ENCODE peak calls at places on chromosomes 6 and 20, in five cellular contexts. One of them, this sample, is unnamed.

GRCh38 chr6:79413562-79414002 is 123.6 kb downstream of the LCA5 start:
- DNase-seq in effector memory CD4-positive, alpha-beta T cell: no peak
- DNase-seq in fibroblast of lung: peak; percentile 85
- DNase-seq in lower lobe of right lung: no peak
- DNase-seq in GM12878: no peak
- DNase-seq in this sample: no peak

GRCh38 chr6:117531346-117531745 is 48.9 kb downstream of the DCBLD1 start:
- DNase-seq in lower lobe of right lung: no peak
- DNase-seq in effector memory CD4-positive, alpha-beta T cell: no peak
- DNase-seq in fibroblast of lung: no peak
- DNase-seq in GM12878: no peak
- DNase-seq in this sample: no peak

GRCh38 chr6:130676077-130676772 is 151.0 kb upstream of the SMLR1 start:
- DNase-seq in GM12878: no peak
- DNase-seq in fibroblast of lung: peak; percentile 25
- DNase-seq in effector memory CD4-positive, alpha-beta T cell: no peak
- DNase-seq in lower lobe of right lung: no peak
- DNase-seq in this sample: peak; percentile 28

GRCh38 chr6:46113370-46113769 is 16.4 kb upstream of the ENPP4 start:
- DNase-seq in lower lobe of right lung: no peak
- DNase-seq in effector memory CD4-positive, alpha-beta T cell: no peak
- DNase-seq in GM12878: no peak
- DNase-seq in fibroblast of lung: no peak
- DNase-seq in this sample: peak; percentile 17

GRCh38 chr6:110951986-110952794 is 6.3 kb upstream of the GTF3C6 start:
- DNase-seq in effector memory CD4-positive, alpha-beta T cell: no peak
- DNase-seq in GM12878: no peak
- DNase-seq in fibroblast of lung: peak; percentile 73
- DNase-seq in lower lobe of right lung: no peak
- DNase-seq in this sample: no peak

GRCh38 chr6:136309729-136310311 is 20.2 kb upstream of the BCLAF1 start:
- DNase-seq in fibroblast of lung: no peak
- DNase-seq in GM12878: no peak
- DNase-seq in lower lobe of right lung: no peak
- DNase-seq in effector memory CD4-positive, alpha-beta T cell: no peak
- DNase-seq in this sample: no peak

GRCh38 chr6:7642784-7643183 is 52.8 kb downstream of the SNRNP48 start:
- DNase-seq in lower lobe of right lung: no peak
- DNase-seq in fibroblast of lung: no peak
- DNase-seq in GM12878: no peak
- DNase-seq in effector memory CD4-positive, alpha-beta T cell: no peak
- DNase-seq in this sample: no peak

GRCh38 chr6:20473518-20473917 is 60.7 kb upstream of the CDKAL1 start:
- DNase-seq in fibroblast of lung: no peak
- DNase-seq in lower lobe of right lung: no peak
- DNase-seq in effector memory CD4-positive, alpha-beta T cell: no peak
- DNase-seq in GM12878: no peak
- DNase-seq in this sample: no peak

GRCh38 chr6:117072134-117072533 is 193.2 kb upstream of the VGLL2 start:
- DNase-seq in effector memory CD4-positive, alpha-beta T cell: no peak
- DNase-seq in GM12878: no peak
- DNase-seq in fibroblast of lung: no peak
- DNase-seq in lower lobe of right lung: no peak
- DNase-seq in this sample: no peak

GRCh38 chr6:18477301-18477941 is 90.3 kb downstream of the RNF144B start:
- DNase-seq in GM12878: no peak
- DNase-seq in fibroblast of lung: no peak
- DNase-seq in effector memory CD4-positive, alpha-beta T cell: no peak
- DNase-seq in lower lobe of right lung: no peak
- DNase-seq in this sample: no peak

GRCh38 chr6:107957909-107958688 is at the start of gene SEC63:
- DNase-seq in GM12878: peak; percentile 87
- DNase-seq in fibroblast of lung: peak; percentile 96
- DNase-seq in lower lobe of right lung: peak; percentile 98
- DNase-seq in effector memory CD4-positive, alpha-beta T cell: peak; percentile 95
- DNase-seq in this sample: peak; percentile 98

GRCh38 chr6:20604159-20604558 is 69.9 kb downstream of the CDKAL1 start:
- DNase-seq in effector memory CD4-positive, alpha-beta T cell: no peak
- DNase-seq in GM12878: no peak
- DNase-seq in fibroblast of lung: no peak
- DNase-seq in lower lobe of right lung: no peak
- DNase-seq in this sample: no peak

GRCh38 chr6:3518356-3518841 is 61.5 kb upstream of the SLC22A23 start:
- DNase-seq in lower lobe of right lung: no peak
- DNase-seq in fibroblast of lung: peak; percentile 74
- DNase-seq in GM12878: no peak
- DNase-seq in effector memory CD4-positive, alpha-beta T cell: no peak
- DNase-seq in this sample: no peak

GRCh38 chr6:107108201-107108890 is 7.0 kb downstream of the BEND3 start:
- DNase-seq in fibroblast of lung: no peak
- DNase-seq in GM12878: no peak
- DNase-seq in effector memory CD4-positive, alpha-beta T cell: no peak
- DNase-seq in lower lobe of right lung: no peak
- DNase-seq in this sample: no peak

GRCh38 chr6:44545224-44545623 is 157.7 kb downstream of the CDC5L start:
- DNase-seq in GM12878: no peak
- DNase-seq in lower lobe of right lung: no peak
- DNase-seq in effector memory CD4-positive, alpha-beta T cell: no peak
- DNase-seq in fibroblast of lung: no peak
- DNase-seq in this sample: no peak

GRCh38 chr20:50193851-50194830 is 3.5 kb downstream of the CEBPB start:
- DNase-seq in lower lobe of right lung: peak; percentile 63
- DNase-seq in fibroblast of lung: peak; percentile 41
- DNase-seq in GM12878: no peak
- DNase-seq in effector memory CD4-positive, alpha-beta T cell: no peak
- DNase-seq in this sample: peak; percentile 63

GRCh38 chr6:118982256-118982911 is 47.4 kb upstream of the MCM9 start:
- DNase-seq in lower lobe of right lung: no peak
- DNase-seq in GM12878: no peak
- DNase-seq in fibroblast of lung: no peak
- DNase-seq in effector memory CD4-positive, alpha-beta T cell: no peak
- DNase-seq in this sample: no peak
- H3K27me3 ChIP-seq in lower lobe of right lung: no peaks in the 10 kb centered on the region
- H3K27me3 ChIP-seq in GM12878: no peaks in the 10 kb centered on the region
- H3K27me3 ChIP-seq in fibroblast of lung: no peaks in the 10 kb centered on the region
- H3K27me3 ChIP-seq in effector memory CD4-positive, alpha-beta T cell: no peaks in the 10 kb centered on the region
- H3K27me3 ChIP-seq in this sample: no peaks in the 10 kb centered on the region

DNA sequence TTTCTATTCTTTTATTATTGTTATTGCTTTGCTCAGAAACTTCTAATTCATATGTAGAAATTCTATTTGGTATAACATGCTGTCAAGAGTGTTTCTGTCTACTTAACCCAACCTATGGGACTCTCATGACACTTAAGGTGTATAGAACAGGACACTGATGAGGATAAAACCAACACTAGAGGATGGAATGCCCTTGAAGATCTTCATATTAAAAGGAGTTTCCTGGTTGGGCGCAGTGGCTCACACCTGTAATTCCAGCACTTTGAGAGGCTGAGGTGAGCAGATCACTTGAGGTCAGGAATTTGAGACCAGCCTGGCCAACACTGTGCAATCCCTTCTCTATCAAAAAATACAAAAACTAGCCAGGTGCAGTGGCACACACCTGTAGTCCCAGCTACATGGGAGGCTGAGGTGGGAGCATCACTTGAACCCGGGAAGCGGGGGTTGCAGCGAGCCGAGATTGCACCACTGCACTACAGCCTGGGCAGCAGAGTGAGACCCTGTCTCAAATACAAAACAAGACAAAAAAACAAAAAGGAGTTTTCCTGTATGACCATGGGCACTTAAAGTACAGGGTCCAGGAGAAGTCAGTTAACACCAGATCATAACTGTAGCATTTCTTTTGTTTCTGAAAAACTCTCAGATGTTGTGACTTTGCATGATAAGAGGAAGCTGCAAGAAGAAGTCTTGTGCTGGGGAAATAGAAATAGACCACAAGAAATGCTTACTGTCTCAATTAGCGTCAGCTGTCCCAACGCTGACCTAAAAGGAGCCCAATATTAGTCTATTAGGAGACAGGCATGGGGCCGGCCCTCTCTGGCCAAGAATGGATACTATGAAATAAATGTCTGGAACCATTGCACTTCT is 38.9 kb upstream of the CD2AP start:
- DNase-seq in lower lobe of right lung: no peak
- DNase-seq in effector memory CD4-positive, alpha-beta T cell: no peak
- DNase-seq in fibroblast of lung: no peak
- DNase-seq in GM12878: peak; percentile 51
- DNase-seq in this sample: no peak
- H3K4me3 ChIP-seq in lower lobe of right lung: no peak overlapping the region
- H3K4me3 ChIP-seq in effector memory CD4-positive, alpha-beta T cell: no peak overlapping the region
- H3K4me3 ChIP-seq in fibroblast of lung: no peak overlapping the region
- H3K4me3 ChIP-seq in GM12878: peak overlapping the region; percentile 34
- H3K4me3 ChIP-seq in this sample: no peak overlapping the region

GRCh38 chr20:17644451-17644850 is 37.6 kb downstream of the RRBP1 start:
- DNase-seq in fibroblast of lung: no peak
- DNase-seq in lower lobe of right lung: peak; percentile 47
- DNase-seq in effector memory CD4-positive, alpha-beta T cell: no peak
- DNase-seq in GM12878: no peak
- DNase-seq in this sample: no peak

GRCh38 chr20:17641993-17642392 is 40.0 kb downstream of the RRBP1 start:
- DNase-seq in GM12878: no peak
- DNase-seq in lower lobe of right lung: no peak
- DNase-seq in effector memory CD4-positive, alpha-beta T cell: no peak
- DNase-seq in fibroblast of lung: no peak
- DNase-seq in this sample: no peak

GRCh38 chr20:17645010-17645409 is 37.0 kb downstream of the RRBP1 start:
- DNase-seq in GM12878: no peak
- DNase-seq in effector memory CD4-positive, alpha-beta T cell: no peak
- DNase-seq in lower lobe of right lung: peak; percentile 43
- DNase-seq in fibroblast of lung: no peak
- DNase-seq in this sample: no peak

GRCh38 chr20:17642404-17643269 is 39.4 kb downstream of the RRBP1 start:
- DNase-seq in GM12878: no peak
- DNase-seq in effector memory CD4-positive, alpha-beta T cell: no peak
- DNase-seq in lower lobe of right lung: peak; percentile 16
- DNase-seq in fibroblast of lung: no peak
- DNase-seq in this sample: no peak

DNA sequence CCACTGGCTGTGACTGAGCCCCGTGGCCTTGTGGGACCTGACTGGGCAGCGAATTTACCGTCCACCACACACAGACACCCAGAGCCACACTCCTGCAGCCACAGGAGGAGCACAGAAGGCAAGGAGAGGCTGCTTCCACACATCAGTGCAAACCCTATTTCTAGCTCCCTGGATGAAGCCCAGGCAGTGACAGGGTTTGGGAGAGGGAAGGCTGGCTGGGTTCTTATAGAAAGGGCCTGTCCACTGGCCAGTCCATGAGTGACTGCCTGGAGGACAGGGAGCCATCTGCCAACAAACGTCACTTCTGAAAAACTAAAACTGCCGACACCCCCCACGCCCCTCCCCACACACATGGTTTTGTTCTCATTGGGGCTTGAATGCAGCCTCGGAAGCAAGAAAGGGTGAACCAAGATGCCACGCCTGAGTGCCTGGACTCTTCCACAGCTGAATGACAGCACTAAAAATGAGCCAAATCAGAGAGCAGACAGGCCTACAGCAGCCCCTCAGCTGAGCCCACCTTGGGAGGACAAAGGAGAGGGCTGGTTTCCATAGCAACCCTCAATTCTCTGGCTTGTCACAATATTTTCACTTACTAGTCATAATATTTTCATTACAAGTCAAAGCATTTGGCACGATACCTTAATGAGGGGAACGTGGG is 38.4 kb downstream of the RRBP1 start:
- DNase-seq in GM12878: no peak
- DNase-seq in effector memory CD4-positive, alpha-beta T cell: no peak
- DNase-seq in fibroblast of lung: no peak
- DNase-seq in lower lobe of right lung: peak; percentile 10
- DNase-seq in this sample: no peak
- H3K36me3 ChIP-seq in GM12878: peaks cover 11% of the 10 kb centered on the region
- H3K36me3 ChIP-seq in effector memory CD4-positive, alpha-beta T cell: peaks cover 20% of the 10 kb centered on the region
- H3K36me3 ChIP-seq in fibroblast of lung: peaks cover 36% of the 10 kb centered on the region
- H3K36me3 ChIP-seq in lower lobe of right lung: peaks cover 46% of the 10 kb centered on the region
- H3K36me3 ChIP-seq in this sample: peaks cover 12% of the 10 kb centered on the region

GRCh38 chr6:38435330-38435729 is 204.4 kb downstream of the BTBD9 start:
- DNase-seq in GM12878: no peak
- DNase-seq in fibroblast of lung: no peak
- DNase-seq in lower lobe of right lung: no peak
- DNase-seq in effector memory CD4-positive, alpha-beta T cell: no peak
- DNase-seq in this sample: no peak
- H3K27me3 ChIP-seq in GM12878: no peaks in the 10 kb centered on the region
- H3K27me3 ChIP-seq in fibroblast of lung: no peaks in the 10 kb centered on the region
- H3K27me3 ChIP-seq in lower lobe of right lung: no peaks in the 10 kb centered on the region
- H3K27me3 ChIP-seq in effector memory CD4-positive, alpha-beta T cell: no peaks in the 10 kb centered on the region
- H3K27me3 ChIP-seq in this sample: no peaks in the 10 kb centered on the region

GRCh38 chr6:122752990-122753687 is 26.4 kb upstream of the FABP7 start:
- DNase-seq in GM12878: no peak
- DNase-seq in lower lobe of right lung: no peak
- DNase-seq in effector memory CD4-positive, alpha-beta T cell: no peak
- DNase-seq in fibroblast of lung: no peak
- DNase-seq in this sample: peak; percentile 24

GRCh38 chr6:122754191-122754731 is 25.3 kb upstream of the FABP7 start:
- DNase-seq in effector memory CD4-positive, alpha-beta T cell: no peak
- DNase-seq in GM12878: no peak
- DNase-seq in lower lobe of right lung: no peak
- DNase-seq in fibroblast of lung: no peak
- DNase-seq in this sample: no peak

GRCh38 chr6:122755901-122756300 is 23.6 kb upstream of the FABP7 start:
- DNase-seq in GM12878: no peak
- DNase-seq in fibroblast of lung: no peak
- DNase-seq in effector memory CD4-positive, alpha-beta T cell: no peak
- DNase-seq in lower lobe of right lung: no peak
- DNase-seq in this sample: no peak

GRCh38 chr6:122752493-122752892 is 27.0 kb upstream of the FABP7 start:
- DNase-seq in fibroblast of lung: no peak
- DNase-seq in GM12878: no peak
- DNase-seq in lower lobe of right lung: no peak
- DNase-seq in effector memory CD4-positive, alpha-beta T cell: no peak
- DNase-seq in this sample: no peak

DNA sequence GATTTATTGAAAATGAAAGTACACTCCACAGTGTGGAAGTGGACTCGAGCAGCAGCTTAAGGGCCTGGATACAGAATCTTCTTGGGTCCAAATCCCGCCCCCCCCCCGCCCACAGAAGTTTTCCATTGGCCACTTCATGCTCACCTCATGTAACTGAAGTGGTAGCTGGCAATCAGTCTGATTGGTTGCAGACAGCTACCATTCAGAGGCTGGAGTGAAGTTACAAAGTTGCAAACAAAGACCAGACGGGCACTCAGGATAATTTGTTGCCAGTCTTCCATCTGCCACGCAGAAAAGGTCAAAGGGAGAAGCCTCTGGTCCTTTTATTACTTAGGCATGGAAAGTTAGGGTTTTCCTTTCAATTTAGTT is 25.8 kb upstream of the FABP7 start:
- DNase-seq in GM12878: no peak
- DNase-seq in lower lobe of right lung: no peak
- DNase-seq in effector memory CD4-positive, alpha-beta T cell: no peak
- DNase-seq in fibroblast of lung: no peak
- DNase-seq in this sample: no peak
- H3K4me3 ChIP-seq in GM12878: no peak overlapping the region
- H3K4me3 ChIP-seq in lower lobe of right lung: peak overlapping the region; percentile 41
- H3K4me3 ChIP-seq in effector memory CD4-positive, alpha-beta T cell: no peak overlapping the region
- H3K4me3 ChIP-seq in fibroblast of lung: no peak overlapping the region
- H3K4me3 ChIP-seq in this sample: no peak overlapping the region